ENCODE peak calls at places on chromosomes 11 and 22, in eight cellular contexts. R, J, Y, W, L, H, G and Q are unnamed samples. For H3K4me1, the result is how much of the 10 kb centered on the place peaks cover.

GRCh38 chr11:101458161-101458560 is 125.6 kb downstream of the TRPC6 start:
- DNase-seq in R (no peak), J (no peak), Y (no peak), W (no peak), L (peak), H (no peak), G (no peak), Q (no peak)

GRCh38 chr11:27497911-27498310 is 8.7 kb downstream of the LIN7C start:
- DNase-seq in R (no peak), J (no peak), Y (no peak), W (no peak), L (no peak), H (no peak), G (no peak), Q (no peak)

GRCh38 chr11:123475478-123475877 is 45.4 kb downstream of the GRAMD1B start:
- DNase-seq in R (no peak), J (no peak), Y (no peak), W (no peak), L (peak), H (no peak), G (no peak), Q (no peak)

GRCh38 chr22:50481440-50482106 is at the start of gene ADM2:
- DNase-seq in R (no peak), J (peak), Y (peak), W (no peak), L (no peak), H (no peak), G (peak), Q (peak)

GRCh38 chr11:117752721-117753237 is 44.2 kb downstream of the DSCAML1 start:
- DNase-seq in R (no peak), J (no peak), Y (no peak), W (no peak), L (no peak), H (no peak), G (no peak), Q (no peak)

GRCh38 chr11:126999366-126999765 is 1.2 kb downstream of the KIRREL3 start:
- DNase-seq in R (no peak), J (no peak), Y (no peak), W (no peak), L (no peak), H (no peak), G (no peak), Q (no peak)

GRCh38 chr11:73019996-73020395 is 122.1 kb downstream of the FCHSD2 start:
- DNase-seq in R (no peak), J (no peak), Y (peak), W (no peak), L (no peak), H (no peak), G (no peak), Q (no peak)

GRCh38 chr22:20526628-20527355 is 19.4 kb downstream of the MED15 start:
- DNase-seq in R (no peak), J (no peak), Y (no peak), W (no peak), L (peak), H (no peak), G (no peak), Q (no peak)

GRCh38 chr11:62104816-62105610 is 18.8 kb upstream of the INCENP start:
- DNase-seq in R (no peak), J (no peak), Y (no peak), W (peak), L (peak), H (no peak), G (no peak), Q (peak)

GRCh38 chr11:24623121-24623520 is 126.3 kb downstream of the LUZP2 start:
- DNase-seq in R (no peak), J (no peak), Y (no peak), W (no peak), L (peak), H (no peak), G (no peak), Q (no peak)

GRCh38 chr11:14373941-14374646 is 15.1 kb upstream of the RRAS2 start:
- DNase-seq in R (no peak), J (peak), Y (peak), W (peak), L (peak), H (peak), G (no peak), Q (peak)

GRCh38 chr22:41479671-41480396 is 10.9 kb downstream of the ACO2 start:
- DNase-seq in R (no peak), J (no peak), Y (no peak), W (no peak), L (peak), H (no peak), G (no peak), Q (no peak)

GRCh38 chr11:2664331-2664730 is 35.5 kb downstream of the KCNQ1OT1 start:
- DNase-seq in R (no peak), J (peak), Y (no peak), W (no peak), L (no peak), H (no peak), G (no peak), Q (no peak)

GRCh38 chr11:15988693-15989231 is 367.6 kb downstream of the SOX6 start:
- DNase-seq in R (no peak), J (no peak), Y (no peak), W (no peak), L (no peak), H (no peak), G (no peak), Q (peak)

GRCh38 chr22:39225591-39225990 is 19.2 kb downstream of the PDGFB start:
- DNase-seq in R (no peak), J (no peak), Y (no peak), W (no peak), L (no peak), H (no peak), G (no peak), Q (no peak)

GRCh38 chr11:85663781-85664560 is 958 bp downstream of the CREBZF start:
- DNase-seq in R (peak), J (peak), Y (peak), W (peak), L (peak), H (peak), G (peak), Q (peak)

GRCh38 chr22:41305646-41306045 is 4.3 kb downstream of the ZC3H7B start:
- DNase-seq in R (no peak), J (no peak), Y (no peak), W (no peak), L (peak), H (peak), G (no peak), Q (no peak)

GRCh38 chr11:77617892-77618291 is 19.7 kb downstream of the CLNS1A start:
- DNase-seq in R (no peak), J (no peak), Y (no peak), W (no peak), L (peak), H (no peak), G (no peak), Q (no peak)

GRCh38 chr11:119673389-119674336 is 55.3 kb downstream of the NECTIN1 start:
- DNase-seq in R (no peak), J (peak), Y (no peak), W (peak), L (no peak), H (no peak), G (no peak), Q (no peak)
- TF ChIP-seq CTCF in R (no peak), J (no peak), Y (peak), W (no peak), L (no peak), H (no peak), G (no peak), Q (no peak)

DNA sequence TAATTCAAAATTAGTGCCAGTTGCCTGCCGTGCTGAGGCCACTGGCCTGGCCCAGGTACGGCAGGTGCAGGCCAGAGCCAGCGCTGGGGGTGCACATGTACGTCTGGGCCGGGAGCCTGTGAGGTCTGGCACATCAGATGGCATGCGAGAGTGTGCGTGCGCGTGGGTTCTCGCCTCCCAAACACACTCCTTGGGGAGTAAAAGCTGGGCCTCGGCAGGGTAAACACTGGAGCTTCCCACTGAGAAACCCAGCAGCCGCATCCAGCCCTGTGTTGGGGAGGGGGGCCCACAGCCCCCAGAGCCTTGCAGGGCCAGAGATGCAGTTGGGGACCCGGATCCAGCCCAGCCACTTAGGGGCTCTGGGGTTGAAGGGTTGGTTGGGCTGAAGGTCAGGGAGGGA is 37.8 kb downstream of the FLRT1 start:
- DNase-seq in R (no peak), J (no peak), Y (no peak), W (no peak), L (no peak), H (no peak), G (no peak), Q (no peak)
- H3K4me1 ChIP-seq in R (under half), J (under half), Y (under half), W (under half), L (under half), H (half or more), G (under half), Q (under half)

GRCh38 chr11:12724301-12725046 is 50.3 kb downstream of the TEAD1 start:
- DNase-seq in R (peak), J (peak), Y (peak), W (peak), L (peak), H (peak), G (peak), Q (peak)
- H3K27ac ChIP-seq in R (peak), J (peak), Y (peak), W (peak), L (peak), H (peak), G (peak), Q (no peak)

GRCh38 chr11:26134053-26134452 is 197.9 kb upstream of the ANO3 start:
- DNase-seq in R (no peak), J (no peak), Y (no peak), W (no peak), L (no peak), H (no peak), G (no peak), Q (no peak)
- TF ChIP-seq CTCF in R (no peak), J (no peak), Y (no peak), W (no peak), L (no peak), H (no peak), G (no peak), Q (no peak)

DNA sequence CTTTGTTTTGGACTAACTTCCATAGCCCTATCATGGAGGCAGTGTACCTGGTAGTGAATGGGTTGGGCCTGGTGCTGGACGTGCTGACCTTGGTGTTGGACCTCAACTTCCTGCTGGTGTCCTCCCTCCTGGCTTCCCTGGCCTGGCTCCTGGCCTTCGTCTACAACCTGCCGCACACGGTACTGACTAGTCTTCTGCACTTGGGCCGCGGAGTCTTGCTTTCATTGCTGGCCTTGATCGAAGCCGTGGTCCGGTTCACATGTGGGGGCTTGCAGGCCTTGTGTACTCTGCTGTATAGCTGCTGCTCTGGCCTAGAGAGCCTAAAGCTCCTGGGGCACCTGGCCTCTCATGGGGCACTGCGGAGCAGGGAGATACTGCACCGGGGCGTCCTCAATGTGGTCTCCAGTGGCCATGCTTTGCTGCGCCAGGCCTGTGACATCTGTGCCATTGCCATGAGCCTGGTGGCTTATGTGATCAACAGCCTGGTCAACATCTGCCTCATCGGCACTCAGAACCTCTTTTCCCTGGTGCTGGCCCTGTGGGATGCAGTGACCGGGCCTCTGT is 846 bp downstream of the RNF26 start:
- DNase-seq in R (no peak), J (no peak), Y (no peak), W (no peak), L (no peak), H (no peak), G (no peak), Q (no peak)
- H3K4me1 ChIP-seq in R (under half), J (half or more), Y (half or more), W (under half), L (under half), H (under half), G (under half), Q (under half)

GRCh38 chr11:108341654-108342053 is 118.8 kb downstream of the ATM start:
- DNase-seq in R (no peak), J (no peak), Y (no peak), W (no peak), L (no peak), H (no peak), G (no peak), Q (no peak)

GRCh38 chr11:108338750-108339149 is 115.9 kb downstream of the ATM start:
- DNase-seq in R (no peak), J (no peak), Y (no peak), W (no peak), L (no peak), H (no peak), G (no peak), Q (no peak)

GRCh38 chr11:108343714-108344113 is 120.8 kb downstream of the ATM start:
- DNase-seq in R (no peak), J (no peak), Y (no peak), W (no peak), L (no peak), H (no peak), G (no peak), Q (no peak)

GRCh38 chr11:108345767-108346166 is 121.6 kb downstream of the C11orf65 start:
- DNase-seq in R (no peak), J (no peak), Y (no peak), W (no peak), L (no peak), H (no peak), G (no peak), Q (no peak)

DNA sequence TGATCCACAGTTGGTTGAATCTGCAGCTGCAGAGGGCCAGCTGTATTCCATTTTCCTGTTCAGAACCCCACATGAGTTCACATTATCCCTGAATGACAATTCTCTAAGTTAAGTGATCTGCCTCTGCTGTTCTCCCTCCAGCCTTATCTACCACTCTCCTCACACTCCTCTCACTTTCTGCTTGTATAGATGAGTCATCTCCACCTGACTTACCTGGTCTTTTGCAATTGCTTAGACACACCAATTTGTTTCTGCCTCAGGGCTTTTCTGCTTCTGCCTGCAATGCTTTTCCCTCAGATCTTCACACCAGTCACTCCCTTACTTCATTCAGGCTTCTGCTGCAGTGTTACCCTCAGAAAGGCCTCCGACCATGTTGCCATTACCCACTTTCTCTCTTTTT is 118.1 kb downstream of the ATM start:
- DNase-seq in R (no peak), J (no peak), Y (peak), W (no peak), L (no peak), H (no peak), G (peak), Q (no peak)
- H3K27ac ChIP-seq in R (no peak), J (no peak), Y (no peak), W (no peak), L (no peak), H (no peak), G (peak), Q (no peak)

GRCh38 chr11:11032072-11032471 is 174.2 kb upstream of the ZBED5 start:
- DNase-seq in R (no peak), J (no peak), Y (no peak), W (no peak), L (no peak), H (no peak), G (no peak), Q (no peak)
- TF ChIP-seq CTCF in R (no peak), J (no peak), Y (no peak), W (no peak), L (no peak), H (no peak), G (no peak), Q (no peak)